ENCODE peak calls at places on chromosomes 3 and 15, in five cellular contexts. Z is aorta, U is osteoblast, E is AG04450, J is dorsolateral prefrontal cortex. R is an unnamed sample.

GRCh38 chr3:190302209-190302885 is 19.9 kb downstream of the CLDN1 start:
- DNase-seq in Z (no peak), E (no peak), U (no peak), J (no peak), R (no peak)

GRCh38 chr3:171256445-171257250 is 203.6 kb downstream of the TNIK start:
- DNase-seq in Z (no peak), J (no peak), E (no peak), U (no peak), R (no peak)

GRCh38 chr3:114447950-114448479 is 154.2 kb downstream of the TIGIT start:
- DNase-seq in J (no peak), U (no peak), E (no peak), Z (no peak), R (no peak)

GRCh38 chr15:61613729-61614128 is 384.6 kb upstream of the RORA start:
- DNase-seq in J (no peak), Z (no peak), E (no peak), U (no peak), R (no peak)

GRCh38 chr3:72848703-72849081 is 447 bp upstream of the SHQ1 start:
- DNase-seq in J (no peak), Z (no peak), E (no peak), U (no peak), R (no peak)

GRCh38 chr3:189361103-189361835 is 189.5 kb downstream of the TPRG1 start:
- DNase-seq in U (no peak), J (no peak), Z (no peak), E (no peak), R (no peak)

GRCh38 chr3:195263193-195263924 is 7.6 kb downstream of the XXYLT1 start:
- DNase-seq in J (no peak), Z (peak; percentile 64), U (peak; percentile 94), E (no peak), R (no peak)

GRCh38 chr3:149705416-149705815 is 46.9 kb downstream of the COMMD2 start:
- DNase-seq in J (no peak), U (no peak), E (no peak), Z (no peak), R (no peak)

GRCh38 chr3:87873136-87873535 is 185.7 kb downstream of the CGGBP1 start:
- DNase-seq in J (no peak), Z (no peak), U (peak; percentile 37), E (no peak), R (no peak)

GRCh38 chr3:193872265-193872753 is 263.6 kb upstream of the HES1 start:
- DNase-seq in J (no peak), U (peak; percentile 94), E (peak; percentile 94), Z (no peak), R (no peak)

GRCh38 chr3:81419196-81419595 is 342.2 kb downstream of the GBE1 start:
- DNase-seq in U (peak; percentile 37), Z (no peak), E (no peak), J (no peak), R (no peak)

GRCh38 chr3:38018296-38019266 is 10.9 kb downstream of the PLCD1 start:
- DNase-seq in U (peak; percentile 47), Z (no peak), J (no peak), E (no peak), R (no peak)

GRCh38 chr15:77901921-77902750 is 175.4 kb downstream of the TBC1D2B start:
- DNase-seq in Z (peak; percentile 51), U (peak; percentile 91), E (no peak), J (no peak), R (no peak)

GRCh38 chr3:123194552-123194951 is 7.2 kb upstream of the SEC22A start:
- DNase-seq in U (no peak), E (no peak), J (no peak), Z (peak; percentile 42), R (no peak)

GRCh38 chr3:143241556-143241955 is 122.0 kb downstream of the CHST2 start:
- DNase-seq in Z (no peak), J (no peak), U (no peak), E (no peak), R (no peak)

GRCh38 chr3:28951773-28952556 is 328.9 kb upstream of the RBMS3 start:
- DNase-seq in J (no peak), U (no peak), Z (no peak), E (no peak), R (no peak)

GRCh38 chr3:100875239-100875638 is 118.0 kb downstream of the ABI3BP start:
- DNase-seq in E (no peak), J (no peak), U (no peak), Z (no peak), R (no peak)

GRCh38 chr3:127853681-127854080 is 31.4 kb upstream of the MGLL start:
- DNase-seq in Z (peak; percentile 24), J (no peak), U (no peak), E (no peak), R (no peak)

DNA sequence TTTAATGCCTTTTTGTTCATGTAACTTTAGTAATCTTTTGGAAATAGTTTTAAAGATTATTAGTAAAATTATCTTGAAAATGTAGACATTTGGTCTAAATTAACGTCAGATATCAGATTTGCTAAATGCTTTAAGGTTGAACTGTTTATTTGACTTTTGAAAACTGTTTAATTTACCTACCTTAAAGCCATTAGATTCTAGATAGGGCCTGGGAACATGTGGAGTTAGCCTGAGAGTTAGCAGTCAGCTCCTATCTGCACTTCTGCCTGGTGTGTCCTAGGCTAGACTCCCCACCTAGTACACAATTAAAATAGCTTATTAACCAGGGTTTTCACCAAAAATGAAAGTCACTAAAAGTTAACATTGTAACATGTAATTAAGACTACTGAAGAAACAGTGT is 53.7 kb upstream of the CFAP20DC start:
- DNase-seq in U (no peak), Z (no peak), J (no peak), E (no peak), R (no peak)
- H3K27ac ChIP-seq in U (no peak overlapping the region), Z (no peak overlapping the region), J (no peak overlapping the region), E (no peak overlapping the region), R (no peak overlapping the region)

GRCh38 chr15:64354683-64355558 is 1.1 kb downstream of the CSNK1G1 start:
- DNase-seq in Z (no peak), U (no peak), E (no peak), J (no peak), R (no peak)
- H3K27ac ChIP-seq in Z (peak overlapping the region; percentile 9), U (peak overlapping the region; percentile 87), E (peak overlapping the region; percentile 65), J (no peak overlapping the region), R (no peak overlapping the region)

DNA sequence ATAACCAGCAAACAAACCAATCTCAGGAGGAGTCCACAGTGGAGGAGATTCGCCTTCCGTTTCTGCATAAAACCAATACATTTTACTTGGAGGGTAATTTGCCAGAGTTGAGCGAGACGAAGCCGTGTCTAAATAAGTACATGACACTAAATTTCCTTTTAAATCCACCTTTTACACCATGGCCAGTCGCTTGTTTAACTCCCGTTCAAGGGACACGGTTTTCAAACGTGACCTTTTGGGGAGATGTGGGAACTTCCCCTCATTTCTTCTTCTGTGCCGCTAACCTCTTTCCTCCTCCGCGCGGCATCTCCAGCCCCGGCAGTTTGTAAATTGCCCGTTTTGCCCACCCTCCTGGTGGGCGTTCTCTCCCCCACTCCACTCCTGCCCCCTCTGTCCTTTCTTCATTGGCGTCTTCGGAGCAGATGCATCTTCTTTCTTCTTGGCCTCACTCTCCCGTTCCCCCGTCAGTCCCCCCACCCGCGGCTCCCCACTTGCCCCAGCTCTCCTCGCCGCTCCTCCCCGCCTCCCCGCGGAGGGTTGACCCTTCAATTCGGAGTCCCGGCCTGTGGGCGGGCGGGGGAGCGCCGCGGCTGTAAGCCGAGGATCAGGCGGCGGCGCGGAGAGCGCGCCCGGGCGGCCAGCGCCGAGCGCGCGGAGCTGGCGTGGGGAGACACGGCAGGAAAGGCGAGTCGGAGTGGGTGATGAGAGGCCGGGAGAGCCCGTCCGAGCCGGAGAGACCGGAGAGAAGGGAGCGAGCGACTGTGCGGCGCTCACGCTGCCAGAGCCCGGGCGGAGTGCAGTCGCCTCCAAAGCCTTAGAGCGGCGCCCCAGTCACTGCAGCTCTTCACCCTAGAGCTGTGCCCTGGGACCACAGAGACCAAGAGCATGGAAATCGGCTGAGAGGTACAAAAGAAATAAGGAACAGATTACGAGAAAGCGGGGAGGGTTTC is at the start of gene NLGN1:
- DNase-seq in J (peak; percentile 61), U (peak; percentile 93), E (peak; percentile 11), Z (peak; percentile 90), R (peak; percentile 62)
- H3K27ac ChIP-seq in J (peak within 1 kb of the TSS; percentile 88), U (peak within 1 kb of the TSS; percentile 52), E (no peak within 1 kb of the TSS), Z (peak within 1 kb of the TSS; percentile 74), R (peak within 1 kb of the TSS; percentile 90)

GRCh38 chr3:134350266-134350665 is 24.0 kb downstream of the AMOTL2 start:
- DNase-seq in E (no peak), U (no peak), J (no peak), Z (peak; percentile 2), R (no peak)
- H3K27ac ChIP-seq in E (no peak overlapping the region), U (no peak overlapping the region), J (no peak overlapping the region), Z (peak overlapping the region; percentile 6), R (no peak overlapping the region)

DNA sequence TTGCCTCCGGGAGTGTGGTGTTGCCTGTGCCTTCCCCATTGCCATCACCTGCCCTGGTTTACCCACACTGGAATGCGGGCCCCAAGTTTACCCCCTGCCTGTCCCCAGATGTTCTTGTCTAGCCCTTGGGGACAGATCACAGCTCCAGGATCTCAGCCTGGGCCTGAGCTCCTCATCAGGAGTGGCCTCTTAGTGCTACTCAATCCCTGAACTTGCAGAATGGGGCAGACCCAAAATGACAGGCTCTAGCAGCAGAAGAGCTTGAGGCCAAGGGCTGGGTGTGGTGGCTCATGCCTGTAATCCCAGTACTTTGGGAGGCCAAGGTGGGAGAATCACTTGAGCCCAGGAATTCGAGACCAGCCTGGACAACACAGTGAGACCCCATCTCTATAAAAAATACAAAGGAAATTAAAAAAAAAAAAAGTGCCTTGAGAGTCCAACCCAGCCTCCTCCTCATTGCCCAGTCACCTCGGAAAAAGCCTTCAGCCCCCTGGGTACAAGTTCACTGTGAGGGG is 3.8 kb downstream of the CHAC1 start:
- DNase-seq in J (no peak), E (no peak), U (peak; percentile 5), Z (no peak), R (no peak)
- H3K27ac ChIP-seq in J (no peak overlapping the region), E (peak overlapping the region; percentile 31), U (no peak overlapping the region), Z (peak overlapping the region; percentile 83), R (no peak overlapping the region)

DNA sequence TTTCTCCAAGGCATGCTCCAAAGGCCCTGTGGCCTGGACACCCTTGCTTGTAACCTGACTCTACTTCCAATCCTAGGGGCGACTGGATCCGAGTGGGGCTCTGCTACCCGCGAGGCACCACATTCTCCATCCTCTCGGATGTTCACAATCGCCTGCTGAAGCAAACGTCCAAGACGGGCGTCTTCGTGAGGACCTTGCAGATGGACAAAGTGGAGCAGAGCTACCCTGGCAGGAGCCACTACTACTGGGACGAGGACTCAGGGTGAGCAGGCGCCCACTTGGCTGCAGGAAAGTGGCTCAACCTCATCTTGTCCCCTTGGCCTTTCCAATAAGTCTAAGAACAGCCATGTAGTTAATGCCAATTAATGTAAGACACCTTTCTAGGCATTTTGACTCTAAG is 51.9 kb downstream of the MESD start:
- DNase-seq in J (no peak), Z (no peak), E (no peak), U (no peak), R (no peak)
- H3K27ac ChIP-seq in J (no peak overlapping the region), Z (no peak overlapping the region), E (no peak overlapping the region), U (no peak overlapping the region), R (no peak overlapping the region)

DNA sequence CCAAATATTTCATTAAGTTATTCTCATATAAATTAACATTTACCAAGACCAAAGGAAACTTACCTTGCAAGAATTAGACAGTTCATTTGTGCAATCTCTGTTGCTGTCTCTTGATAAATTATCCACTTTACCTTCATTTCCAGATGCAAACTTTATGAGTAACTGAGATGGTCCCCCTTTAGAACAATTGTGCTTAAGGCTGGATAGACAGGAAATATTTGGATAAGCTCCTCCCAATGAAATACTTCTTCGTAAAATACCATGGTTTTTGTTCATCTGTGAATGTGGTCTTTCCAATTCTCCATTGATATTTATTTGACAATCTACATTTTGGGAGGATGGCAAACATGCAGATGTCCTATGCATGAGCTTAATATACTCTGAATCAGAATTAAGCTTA is 78.2 kb downstream of the NEDD4 start:
- DNase-seq in J (no peak), U (no peak), E (no peak), Z (no peak), R (no peak)
- H3K27ac ChIP-seq in J (no peak overlapping the region), U (peak overlapping the region; percentile 72), E (no peak overlapping the region), Z (no peak overlapping the region), R (no peak overlapping the region)

GRCh38 chr3:12753275-12754028 is 5.6 kb downstream of the TMEM40 start:
- DNase-seq in J (no peak), E (no peak), Z (peak; percentile 26), U (peak; percentile 66), R (no peak)
- H3K27ac ChIP-seq in J (no peak overlapping the region), E (no peak overlapping the region), Z (no peak overlapping the region), U (no peak overlapping the region), R (no peak overlapping the region)

R was measured in caudate nucleus.